ENCODE peak calls at places on chromosomes 4 and X, in ten cellular contexts. One of them, this sample, is unnamed.

GRCh38 chr4:87345139-87345538 is 22.5 kb upstream of the HSD17B13 start:
- DNase-seq in GM23338: no peak
- DNase-seq in right atrium auricular region: no peak
- DNase-seq in psoas muscle: no peak
- DNase-seq in A549: no peak
- DNase-seq in CD8-positive, alpha-beta T cell: no peak
- DNase-seq in aorta: no peak
- DNase-seq in fibroblast of lung: no peak
- DNase-seq in tibial artery: no peak
- DNase-seq in effector memory CD4-positive, alpha-beta T cell: no peak
- DNase-seq in this sample: no peak

GRCh38 chr4:127165971-127166370 is 466.8 kb upstream of the INTU start:
- DNase-seq in psoas muscle: no peak
- DNase-seq in right atrium auricular region: no peak
- DNase-seq in A549: no peak
- DNase-seq in aorta: no peak
- DNase-seq in fibroblast of lung: no peak
- DNase-seq in tibial artery: no peak
- DNase-seq in effector memory CD4-positive, alpha-beta T cell: no peak
- DNase-seq in GM23338: no peak
- DNase-seq in CD8-positive, alpha-beta T cell: no peak
- DNase-seq in this sample: no peak

GRCh38 chr4:103867311-103867710 is 147.5 kb upstream of the TACR3 start:
- DNase-seq in effector memory CD4-positive, alpha-beta T cell: no peak
- DNase-seq in GM23338: no peak
- DNase-seq in right atrium auricular region: no peak
- DNase-seq in psoas muscle: no peak
- DNase-seq in fibroblast of lung: no peak
- DNase-seq in A549: no peak
- DNase-seq in CD8-positive, alpha-beta T cell: no peak
- DNase-seq in aorta: no peak
- DNase-seq in tibial artery: no peak
- DNase-seq in this sample: no peak

GRCh38 chr4:153036931-153037330 is 100.8 kb downstream of the FHDC1 start:
- DNase-seq in right atrium auricular region: no peak
- DNase-seq in aorta: no peak
- DNase-seq in CD8-positive, alpha-beta T cell: no peak
- DNase-seq in tibial artery: no peak
- DNase-seq in A549: no peak
- DNase-seq in GM23338: no peak
- DNase-seq in psoas muscle: no peak
- DNase-seq in fibroblast of lung: no peak
- DNase-seq in effector memory CD4-positive, alpha-beta T cell: no peak
- DNase-seq in this sample: no peak

GRCh38 chrX:65596270-65596669 is 61.7 kb upstream of the LAS1L start:
- DNase-seq in psoas muscle: no peak
- DNase-seq in GM23338: no peak
- DNase-seq in CD8-positive, alpha-beta T cell: peak; percentile 70
- DNase-seq in right atrium auricular region: no peak
- DNase-seq in fibroblast of lung: peak; percentile 57
- DNase-seq in tibial artery: peak; percentile 28
- DNase-seq in effector memory CD4-positive, alpha-beta T cell: peak; percentile 28
- DNase-seq in aorta: no peak
- DNase-seq in A549: no peak
- DNase-seq in this sample: no peak

GRCh38 chrX:15769300-15769954 is 20.9 kb upstream of the ZRSR2 start:
- DNase-seq in CD8-positive, alpha-beta T cell: no peak
- DNase-seq in psoas muscle: no peak
- DNase-seq in aorta: no peak
- DNase-seq in fibroblast of lung: no peak
- DNase-seq in A549: no peak
- DNase-seq in GM23338: peak; percentile 39
- DNase-seq in tibial artery: no peak
- DNase-seq in effector memory CD4-positive, alpha-beta T cell: no peak
- DNase-seq in right atrium auricular region: no peak
- DNase-seq in this sample: no peak

GRCh38 chr4:69957209-69957608 is 8.3 kb downstream of the CSN2 start:
- DNase-seq in effector memory CD4-positive, alpha-beta T cell: no peak
- DNase-seq in GM23338: peak; percentile 2
- DNase-seq in right atrium auricular region: no peak
- DNase-seq in CD8-positive, alpha-beta T cell: no peak
- DNase-seq in A549: no peak
- DNase-seq in tibial artery: no peak
- DNase-seq in psoas muscle: no peak
- DNase-seq in fibroblast of lung: no peak
- DNase-seq in aorta: no peak
- DNase-seq in this sample: no peak

GRCh38 chr4:7134737-7135388 is 57.5 kb upstream of the SORCS2 start:
- DNase-seq in psoas muscle: peak; percentile 87
- DNase-seq in GM23338: no peak
- DNase-seq in aorta: peak; percentile 84
- DNase-seq in A549: no peak
- DNase-seq in tibial artery: peak; percentile 73
- DNase-seq in CD8-positive, alpha-beta T cell: no peak
- DNase-seq in fibroblast of lung: peak; percentile 94
- DNase-seq in right atrium auricular region: peak; percentile 74
- DNase-seq in effector memory CD4-positive, alpha-beta T cell: no peak
- DNase-seq in this sample: no peak

GRCh38 chr4:37648084-37648817 is 37.9 kb downstream of the RELL1 start:
- DNase-seq in right atrium auricular region: no peak
- DNase-seq in psoas muscle: peak; percentile 82
- DNase-seq in GM23338: no peak
- DNase-seq in fibroblast of lung: peak; percentile 96
- DNase-seq in tibial artery: peak; percentile 37
- DNase-seq in effector memory CD4-positive, alpha-beta T cell: no peak
- DNase-seq in CD8-positive, alpha-beta T cell: no peak
- DNase-seq in A549: peak; percentile 92
- DNase-seq in aorta: peak; percentile 55
- DNase-seq in this sample: peak; percentile 57

GRCh38 chr4:87423313-87424031 is 1.1 kb downstream of the NUDT9 start:
- DNase-seq in right atrium auricular region: no peak
- DNase-seq in psoas muscle: no peak
- DNase-seq in tibial artery: no peak
- DNase-seq in GM23338: no peak
- DNase-seq in effector memory CD4-positive, alpha-beta T cell: no peak
- DNase-seq in CD8-positive, alpha-beta T cell: no peak
- DNase-seq in A549: no peak
- DNase-seq in aorta: no peak
- DNase-seq in fibroblast of lung: peak; percentile 30
- DNase-seq in this sample: no peak

GRCh38 chrX:11100281-11101035 is 10.7 kb upstream of the HCCS start:
- DNase-seq in effector memory CD4-positive, alpha-beta T cell: no peak
- DNase-seq in CD8-positive, alpha-beta T cell: no peak
- DNase-seq in GM23338: peak; percentile 60
- DNase-seq in A549: peak; percentile 73
- DNase-seq in tibial artery: peak; percentile 18
- DNase-seq in right atrium auricular region: no peak
- DNase-seq in aorta: peak; percentile 49
- DNase-seq in fibroblast of lung: peak; percentile 73
- DNase-seq in psoas muscle: no peak
- DNase-seq in this sample: no peak

GRCh38 chrX:30635630-30636029 is 17.6 kb upstream of the GK start:
- DNase-seq in psoas muscle: no peak
- DNase-seq in tibial artery: no peak
- DNase-seq in A549: no peak
- DNase-seq in effector memory CD4-positive, alpha-beta T cell: no peak
- DNase-seq in GM23338: peak; percentile 18
- DNase-seq in aorta: no peak
- DNase-seq in CD8-positive, alpha-beta T cell: no peak
- DNase-seq in fibroblast of lung: peak; percentile 42
- DNase-seq in right atrium auricular region: no peak
- DNase-seq in this sample: no peak

GRCh38 chr4:67616478-67616877 is 58.0 kb downstream of the STAP1 start:
- DNase-seq in CD8-positive, alpha-beta T cell: no peak
- DNase-seq in psoas muscle: no peak
- DNase-seq in fibroblast of lung: no peak
- DNase-seq in GM23338: no peak
- DNase-seq in tibial artery: no peak
- DNase-seq in A549: no peak
- DNase-seq in effector memory CD4-positive, alpha-beta T cell: no peak
- DNase-seq in right atrium auricular region: no peak
- DNase-seq in aorta: no peak
- DNase-seq in this sample: no peak

GRCh38 chr4:68951078-68951805 is at the start of gene UGT2A3:
- DNase-seq in GM23338: peak; percentile 41
- DNase-seq in right atrium auricular region: no peak
- DNase-seq in psoas muscle: no peak
- DNase-seq in aorta: no peak
- DNase-seq in fibroblast of lung: no peak
- DNase-seq in A549: peak; percentile 78
- DNase-seq in effector memory CD4-positive, alpha-beta T cell: no peak
- DNase-seq in tibial artery: no peak
- DNase-seq in CD8-positive, alpha-beta T cell: no peak
- DNase-seq in this sample: no peak

GRCh38 chr4:71355045-71355444 is 16.2 kb downstream of the SLC4A4 start:
- DNase-seq in right atrium auricular region: no peak
- DNase-seq in A549: no peak
- DNase-seq in fibroblast of lung: no peak
- DNase-seq in GM23338: no peak
- DNase-seq in effector memory CD4-positive, alpha-beta T cell: no peak
- DNase-seq in aorta: no peak
- DNase-seq in psoas muscle: no peak
- DNase-seq in tibial artery: no peak
- DNase-seq in CD8-positive, alpha-beta T cell: no peak
- DNase-seq in this sample: no peak

GRCh38 chr4:156575430-156576073 is 396.0 kb downstream of the PDGFC start:
- DNase-seq in A549: no peak
- DNase-seq in right atrium auricular region: no peak
- DNase-seq in psoas muscle: no peak
- DNase-seq in GM23338: peak; percentile 65
- DNase-seq in aorta: peak; percentile 37
- DNase-seq in effector memory CD4-positive, alpha-beta T cell: no peak
- DNase-seq in CD8-positive, alpha-beta T cell: no peak
- DNase-seq in fibroblast of lung: no peak
- DNase-seq in tibial artery: no peak
- DNase-seq in this sample: no peak

GRCh38 chr4:175035907-175036306 is 117.7 kb downstream of the ADAM29 start:
- DNase-seq in tibial artery: no peak
- DNase-seq in fibroblast of lung: no peak
- DNase-seq in psoas muscle: no peak
- DNase-seq in GM23338: no peak
- DNase-seq in right atrium auricular region: no peak
- DNase-seq in CD8-positive, alpha-beta T cell: no peak
- DNase-seq in effector memory CD4-positive, alpha-beta T cell: no peak
- DNase-seq in A549: no peak
- DNase-seq in aorta: no peak
- DNase-seq in this sample: no peak

GRCh38 chr4:86895692-86896488 is 3.7 kb upstream of the C4orf36 start:
- DNase-seq in effector memory CD4-positive, alpha-beta T cell: no peak
- DNase-seq in tibial artery: no peak
- DNase-seq in A549: peak; percentile 68
- DNase-seq in psoas muscle: no peak
- DNase-seq in GM23338: peak; percentile 90
- DNase-seq in aorta: no peak
- DNase-seq in CD8-positive, alpha-beta T cell: no peak
- DNase-seq in right atrium auricular region: no peak
- DNase-seq in fibroblast of lung: peak; percentile 81
- DNase-seq in this sample: no peak

GRCh38 chr4:76968937-76969336 is 19.4 kb downstream of the SEPTIN11 start:
- DNase-seq in CD8-positive, alpha-beta T cell: no peak
- DNase-seq in GM23338: no peak
- DNase-seq in A549: no peak
- DNase-seq in effector memory CD4-positive, alpha-beta T cell: no peak
- DNase-seq in right atrium auricular region: no peak
- DNase-seq in fibroblast of lung: no peak
- DNase-seq in tibial artery: peak; percentile 52
- DNase-seq in aorta: no peak
- DNase-seq in psoas muscle: no peak
- DNase-seq in this sample: no peak

DNA sequence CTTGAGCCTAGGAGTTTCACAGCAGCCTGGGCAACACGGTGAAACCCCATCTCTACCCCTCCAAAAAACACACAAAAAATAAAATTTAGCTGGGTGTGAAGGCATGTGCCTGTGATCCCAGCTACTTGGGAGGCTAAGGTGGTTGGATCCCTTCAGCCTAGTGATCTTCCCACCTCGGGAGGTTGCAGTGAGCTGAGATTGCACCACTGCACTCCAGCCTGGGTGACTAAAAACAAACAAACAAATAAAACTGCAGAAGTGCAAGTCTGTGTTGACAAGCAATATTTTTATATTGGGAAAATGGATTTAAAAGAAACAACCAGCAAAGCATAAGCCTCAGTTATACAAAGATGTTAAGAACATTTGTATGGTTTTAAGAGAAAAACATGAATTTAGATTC is 46.1 kb downstream of the IGFBP7 start:
- DNase-seq in GM23338: no peak
- DNase-seq in right atrium auricular region: no peak
- DNase-seq in tibial artery: no peak
- DNase-seq in fibroblast of lung: no peak
- DNase-seq in aorta: no peak
- DNase-seq in effector memory CD4-positive, alpha-beta T cell: no peak
- DNase-seq in psoas muscle: no peak
- DNase-seq in CD8-positive, alpha-beta T cell: no peak
- DNase-seq in A549: peak; percentile 51
- DNase-seq in this sample: no peak
- H3K4me1 ChIP-seq in GM23338: no peaks in the 10 kb centered on the region
- H3K4me1 ChIP-seq in right atrium auricular region: no peaks in the 10 kb centered on the region
- H3K4me1 ChIP-seq in tibial artery: no peaks in the 10 kb centered on the region
- H3K4me1 ChIP-seq in fibroblast of lung: peaks cover 20% of the 10 kb centered on the region
- H3K4me1 ChIP-seq in aorta: peaks cover 18% of the 10 kb centered on the region
- H3K4me1 ChIP-seq in effector memory CD4-positive, alpha-beta T cell: no peaks in the 10 kb centered on the region
- H3K4me1 ChIP-seq in psoas muscle: peaks cover 4% of the 10 kb centered on the region
- H3K4me1 ChIP-seq in CD8-positive, alpha-beta T cell: no peaks in the 10 kb centered on the region
- H3K4me1 ChIP-seq in A549: peaks cover 82% of the 10 kb centered on the region
- H3K4me1 ChIP-seq in this sample: peaks cover 44% of the 10 kb centered on the region

GRCh38 chrX:2701600-2701999 is 10.5 kb downstream of the CD99 start:
- DNase-seq in CD8-positive, alpha-beta T cell: no peak
- DNase-seq in fibroblast of lung: no peak
- DNase-seq in effector memory CD4-positive, alpha-beta T cell: no peak
- DNase-seq in aorta: no peak
- DNase-seq in GM23338: no peak
- DNase-seq in A549: no peak
- DNase-seq in right atrium auricular region: no peak
- DNase-seq in tibial artery: no peak
- DNase-seq in psoas muscle: peak; percentile 67
- DNase-seq in this sample: no peak
- H3K4me1 ChIP-seq in CD8-positive, alpha-beta T cell: peaks cover 75% of the 10 kb centered on the region
- H3K4me1 ChIP-seq in fibroblast of lung: peaks cover 22% of the 10 kb centered on the region
- H3K4me1 ChIP-seq in effector memory CD4-positive, alpha-beta T cell: peaks cover 63% of the 10 kb centered on the region
- H3K4me1 ChIP-seq in aorta: no peaks in the 10 kb centered on the region
- H3K4me1 ChIP-seq in GM23338: peaks cover 17% of the 10 kb centered on the region
- H3K4me1 ChIP-seq in A549: peaks cover 28% of the 10 kb centered on the region
- H3K4me1 ChIP-seq in right atrium auricular region: no peaks in the 10 kb centered on the region
- H3K4me1 ChIP-seq in tibial artery: no peaks in the 10 kb centered on the region
- H3K4me1 ChIP-seq in psoas muscle: peaks cover 69% of the 10 kb centered on the region
- H3K4me1 ChIP-seq in this sample: peaks cover 81% of the 10 kb centered on the region

GRCh38 chr4:3485011-3485881 is 22.1 kb downstream of the DOK7 start:
- DNase-seq in fibroblast of lung: no peak
- DNase-seq in CD8-positive, alpha-beta T cell: no peak
- DNase-seq in effector memory CD4-positive, alpha-beta T cell: no peak
- DNase-seq in right atrium auricular region: no peak
- DNase-seq in A549: no peak
- DNase-seq in aorta: no peak
- DNase-seq in tibial artery: no peak
- DNase-seq in psoas muscle: no peak
- DNase-seq in GM23338: no peak
- DNase-seq in this sample: no peak
- H3K4me1 ChIP-seq in fibroblast of lung: no peaks in the 10 kb centered on the region
- H3K4me1 ChIP-seq in CD8-positive, alpha-beta T cell: peaks cover 13% of the 10 kb centered on the region
- H3K4me1 ChIP-seq in effector memory CD4-positive, alpha-beta T cell: peaks cover 10% of the 10 kb centered on the region
- H3K4me1 ChIP-seq in right atrium auricular region: no peaks in the 10 kb centered on the region
- H3K4me1 ChIP-seq in A549: peaks cover 37% of the 10 kb centered on the region
- H3K4me1 ChIP-seq in aorta: no peaks in the 10 kb centered on the region
- H3K4me1 ChIP-seq in tibial artery: no peaks in the 10 kb centered on the region
- H3K4me1 ChIP-seq in psoas muscle: peaks cover 47% of the 10 kb centered on the region
- H3K4me1 ChIP-seq in GM23338: peaks cover 21% of the 10 kb centered on the region
- H3K4me1 ChIP-seq in this sample: peaks cover 19% of the 10 kb centered on the region

GRCh38 chr4:8646296-8647093 is 53.9 kb downstream of the CPZ start:
- DNase-seq in effector memory CD4-positive, alpha-beta T cell: no peak
- DNase-seq in right atrium auricular region: no peak
- DNase-seq in aorta: no peak
- DNase-seq in CD8-positive, alpha-beta T cell: peak; percentile 27
- DNase-seq in psoas muscle: no peak
- DNase-seq in fibroblast of lung: no peak
- DNase-seq in GM23338: no peak
- DNase-seq in A549: no peak
- DNase-seq in tibial artery: no peak
- DNase-seq in this sample: no peak
- H3K4me1 ChIP-seq in effector memory CD4-positive, alpha-beta T cell: no peaks in the 10 kb centered on the region
- H3K4me1 ChIP-seq in right atrium auricular region: no peaks in the 10 kb centered on the region
- H3K4me1 ChIP-seq in aorta: no peaks in the 10 kb centered on the region
- H3K4me1 ChIP-seq in CD8-positive, alpha-beta T cell: no peaks in the 10 kb centered on the region
- H3K4me1 ChIP-seq in psoas muscle: no peaks in the 10 kb centered on the region
- H3K4me1 ChIP-seq in fibroblast of lung: no peaks in the 10 kb centered on the region
- H3K4me1 ChIP-seq in GM23338: no peaks in the 10 kb centered on the region
- H3K4me1 ChIP-seq in A549: no peaks in the 10 kb centered on the region
- H3K4me1 ChIP-seq in tibial artery: no peaks in the 10 kb centered on the region
- H3K4me1 ChIP-seq in this sample: no peaks in the 10 kb centered on the region

This sample was measured in lower lobe of right lung.